ENCODE peak calls at places on chromosomes 3 and 15, in six cellular contexts. Q is IMR-90, I is esophagus squamous epithelium, L is heart left ventricle, X is Peyer's patch, O is testis. B is an unnamed sample.

GRCh38 chr3:10822708-10823515 is 6.9 kb downstream of the SLC6A11 start:
- DNase-seq in L (no peak), I (no peak), X (no peak), O (no peak), Q (no peak), B (no peak)

GRCh38 chr15:98217356-98217755 is 256.9 kb downstream of the ARRDC4 start:
- DNase-seq in I (no peak), O (no peak), X (no peak), Q (no peak), L (no peak), B (no peak)

GRCh38 chr3:46709721-46710120 is 7.9 kb downstream of the PRSS50 start:
- DNase-seq in X (peak), L (no peak), Q (no peak), O (no peak), I (no peak), B (peak)

GRCh38 chr3:195445885-195446284 is 3.1 kb upstream of the ACAP2 start:
- DNase-seq in O (no peak), X (no peak), I (no peak), L (no peak), Q (no peak), B (no peak)

GRCh38 chr15:99145778-99146177 is 40.9 kb downstream of the SYNM start:
- DNase-seq in X (no peak), Q (no peak), O (no peak), L (no peak), I (no peak), B (no peak)

GRCh38 chr3:129016366-129016724 is 15.2 kb downstream of the EFCC1 start:
- DNase-seq in Q (no peak), L (peak), O (no peak), I (no peak), X (peak), B (no peak)

GRCh38 chr15:70258369-70259029 is 160.8 kb upstream of the TLE3 start:
- DNase-seq in Q (no peak), L (peak), X (no peak), O (no peak), I (no peak), B (no peak)

GRCh38 chr3:149087208-149087607 is 875 bp upstream of the HLTF start:
- DNase-seq in L (no peak), Q (no peak), O (no peak), I (no peak), X (no peak), B (no peak)

GRCh38 chr3:55190296-55190695 is 262.4 kb upstream of the LRTM1 start:
- DNase-seq in Q (peak), O (no peak), X (no peak), I (no peak), L (no peak), B (no peak)

GRCh38 chr15:28912422-28912821 is 26.6 kb downstream of the APBA2 start:
- DNase-seq in X (no peak), I (no peak), O (no peak), Q (peak), L (no peak), B (no peak)

GRCh38 chr3:56754753-56755365 is 46.9 kb downstream of the ARHGEF3 start:
- DNase-seq in X (no peak), O (peak), L (peak), I (no peak), Q (no peak), B (peak)

GRCh38 chr15:67036775-67037555 is 28.4 kb upstream of the SMAD3 start:
- DNase-seq in Q (no peak), I (no peak), L (no peak), X (no peak), O (no peak), B (no peak)

GRCh38 chr3:81242871-81243270 is 518.6 kb downstream of the GBE1 start:
- DNase-seq in L (no peak), X (no peak), O (no peak), Q (peak), I (no peak), B (no peak)

GRCh38 chr3:35908366-35909232 is 269.3 kb downstream of the ARPP21 start:
- DNase-seq in O (peak), I (no peak), L (peak), Q (peak), X (no peak), B (no peak)

GRCh38 chr3:191008074-191008473 is 145.6 kb upstream of the GMNC start:
- DNase-seq in O (no peak), I (no peak), Q (no peak), L (no peak), X (no peak), B (no peak)

GRCh38 chr3:12409625-12410596 is 74.4 kb upstream of the TSEN2 start:
- DNase-seq in X (no peak), Q (no peak), L (no peak), O (no peak), I (no peak), B (no peak)

GRCh38 chr15:81265944-81266775 is 57.8 kb downstream of the STARD5 start:
- DNase-seq in X (peak), Q (peak), L (peak), O (peak), I (peak), B (peak)

DNA sequence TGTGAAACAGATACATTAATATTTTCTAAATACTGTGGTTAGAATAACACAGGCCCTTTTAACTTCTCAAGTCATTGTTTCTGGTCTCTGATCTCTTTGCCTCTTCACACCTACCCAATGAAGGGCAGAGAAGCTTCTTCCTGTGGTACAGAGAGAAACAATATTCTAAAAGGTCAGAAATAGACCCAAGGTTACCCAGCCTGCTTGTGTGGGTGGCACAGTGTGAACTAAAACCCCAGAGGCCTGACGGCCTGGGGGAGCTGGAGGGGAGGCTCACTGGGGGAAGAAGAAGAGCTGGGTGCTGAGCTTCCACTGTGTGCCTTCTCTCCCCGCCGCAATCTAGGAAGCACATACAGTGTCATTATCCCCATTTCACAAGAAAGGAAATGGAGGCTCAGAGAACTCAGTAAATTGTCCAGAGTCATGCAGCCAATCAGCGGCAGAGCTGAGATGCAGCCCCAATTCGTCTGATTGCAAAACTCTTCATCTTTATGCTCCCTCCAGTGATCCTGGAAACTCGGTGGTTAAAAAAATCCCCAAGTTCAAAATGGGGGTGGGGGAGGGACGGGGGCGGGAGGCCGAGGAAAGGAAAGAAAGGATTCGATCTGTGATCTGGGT is 64.1 kb upstream of the HEG1 start:
- DNase-seq in I (no peak), L (no peak), Q (no peak), X (no peak), O (peak), B (no peak)
- TF ChIP-seq POLR2A in I (no peak), L (no peak), Q (no peak), X (no peak), O (no peak), B (no peak)

DNA sequence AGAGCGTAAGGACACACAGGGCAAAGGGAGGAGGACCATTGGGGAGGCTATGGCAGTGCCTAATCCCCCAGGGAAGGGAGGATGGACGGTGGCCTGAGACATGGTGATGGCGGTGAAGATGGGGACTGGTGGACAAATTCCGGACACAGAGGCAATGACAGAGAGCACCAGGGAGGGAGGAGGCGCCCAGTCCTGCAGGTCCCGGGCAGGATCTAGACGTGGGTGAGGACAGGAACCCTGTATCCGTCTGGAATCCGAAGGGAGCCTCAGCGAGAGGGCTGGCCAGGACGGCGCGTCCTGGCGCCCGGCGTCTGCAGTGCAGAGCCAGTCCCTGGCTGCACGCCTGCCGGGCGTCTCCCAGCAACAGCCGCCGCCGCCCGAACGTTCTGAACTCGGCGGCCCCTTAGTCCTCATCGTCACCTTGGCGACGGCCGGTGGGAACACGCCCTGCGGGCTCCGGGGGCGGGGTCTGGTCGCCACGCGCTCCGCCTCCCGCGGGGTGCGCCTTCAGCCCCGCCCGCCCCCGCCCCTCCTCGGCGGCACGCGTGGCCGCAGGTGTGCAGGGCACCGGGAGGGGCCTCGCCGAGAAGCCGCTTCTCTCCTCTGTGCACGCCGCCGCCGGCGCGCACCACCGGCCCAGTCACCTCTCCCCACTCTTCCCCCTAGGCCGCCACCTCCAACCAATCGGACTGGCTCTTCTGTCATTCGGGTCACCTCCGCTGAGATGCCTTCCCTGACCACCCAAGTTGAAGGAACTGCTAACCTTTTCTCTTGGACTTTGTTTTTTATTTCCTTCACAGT is 11.6 kb downstream of the XIRP1 start:
- DNase-seq in O (peak), X (peak), I (peak), L (peak), Q (peak), B (peak)
- TF ChIP-seq POLR2A in O (no peak), X (peak), I (no peak), L (peak), Q (peak), B (peak)

GRCh38 chr3:37945803-37946530 is 44.6 kb upstream of the VILL start:
- DNase-seq in Q (peak), O (no peak), I (no peak), L (peak), X (no peak), B (no peak)
- TF ChIP-seq POLR2A in Q (no peak), O (no peak), I (no peak), L (no peak), X (no peak), B (no peak)

DNA sequence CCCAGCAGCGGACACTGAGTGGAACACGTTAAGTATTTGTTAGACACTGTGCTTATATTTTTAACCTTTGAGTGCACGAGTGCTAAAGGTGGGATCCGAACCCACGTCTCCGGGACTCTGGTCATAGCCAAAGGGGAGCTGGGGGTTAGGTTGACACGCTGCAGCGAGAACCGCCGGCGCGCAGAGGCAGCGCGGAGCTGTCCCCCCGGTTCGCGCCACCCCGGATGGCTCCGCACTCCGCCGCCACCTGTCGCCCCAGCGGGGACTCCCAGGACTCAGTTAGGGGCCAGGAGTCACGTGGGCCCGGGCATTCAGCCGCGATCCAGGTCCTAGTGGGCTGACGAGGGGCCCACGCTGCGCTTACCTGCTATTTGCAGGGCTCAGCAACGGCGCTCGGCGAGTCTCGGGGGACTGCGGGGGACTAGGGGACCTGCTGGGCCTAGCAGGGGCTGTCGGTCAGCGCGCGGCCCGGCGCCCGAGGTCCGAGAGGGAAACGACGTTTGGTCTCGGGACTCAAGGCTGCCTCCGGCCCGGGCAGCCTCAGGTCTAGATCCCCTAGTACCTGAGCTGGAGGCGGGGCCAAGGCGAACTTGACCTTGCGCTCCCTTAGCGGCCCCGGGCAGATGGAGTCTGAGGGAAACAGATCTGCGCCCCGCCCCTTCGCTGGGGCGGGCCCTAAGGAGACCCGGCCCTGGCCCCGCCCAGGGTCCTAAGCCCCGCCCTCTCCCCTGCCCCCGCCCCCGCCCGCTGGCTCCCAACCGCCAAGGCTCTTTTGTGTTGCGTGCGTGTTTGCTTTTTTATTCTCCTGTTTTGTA is at the start of gene NMNAT3:
- DNase-seq in Q (peak), O (peak), I (peak), L (peak), X (peak), B (peak)
- TF ChIP-seq POLR2A in Q (no peak), O (no peak), I (no peak), L (peak), X (no peak), B (no peak)

GRCh38 chr15:41917767-41918430 is 24.0 kb upstream of the SPTBN5 start:
- DNase-seq in L (peak), Q (peak), O (no peak), X (peak), I (no peak), B (peak)

GRCh38 chr15:41919201-41919820 is 25.5 kb upstream of the SPTBN5 start:
- DNase-seq in X (no peak), Q (no peak), O (no peak), I (no peak), L (peak), B (no peak)

GRCh38 chr15:41919954-41920538 is 26.2 kb upstream of the SPTBN5 start:
- DNase-seq in I (no peak), L (no peak), Q (peak), O (peak), X (no peak), B (peak)

GRCh38 chr15:41921167-41921566 is 27.3 kb upstream of the SPTBN5 start:
- DNase-seq in I (no peak), O (peak), Q (peak), X (no peak), L (no peak), B (no peak)

DNA sequence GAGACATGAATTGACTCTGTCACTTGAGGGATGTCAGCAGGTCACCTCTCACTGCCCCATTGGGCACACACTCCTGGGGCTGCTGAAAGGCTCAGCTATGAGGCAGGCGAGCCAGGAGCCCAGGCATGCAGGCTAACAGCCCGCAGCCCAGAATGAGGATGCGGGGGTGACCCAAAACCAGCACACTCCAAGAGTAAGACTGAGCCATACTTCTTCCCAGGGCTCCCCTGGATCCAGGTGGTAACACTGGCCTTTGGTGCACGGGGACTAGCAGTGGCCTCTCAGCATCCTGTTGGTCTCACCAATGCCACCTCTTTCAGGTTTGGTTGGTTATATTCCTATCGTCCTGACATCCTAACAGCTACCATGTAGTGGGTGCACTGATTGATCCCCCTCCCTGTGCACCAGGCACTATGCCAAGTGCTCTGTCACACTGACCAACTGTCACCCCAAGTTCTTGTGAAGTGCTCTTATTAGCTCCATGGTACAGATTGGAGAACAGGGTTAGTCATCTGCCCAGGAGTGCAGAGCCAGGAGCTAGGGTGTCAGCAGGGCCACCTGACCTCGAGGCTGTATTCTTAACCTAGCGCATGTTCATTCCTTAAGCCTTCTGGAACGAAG is 24.8 kb upstream of the SPTBN5 start:
- DNase-seq in O (no peak), L (no peak), I (no peak), X (no peak), Q (no peak), B (no peak)
- TF ChIP-seq POLR2A in O (no peak), L (no peak), I (no peak), X (no peak), Q (no peak), B (no peak)

DNA sequence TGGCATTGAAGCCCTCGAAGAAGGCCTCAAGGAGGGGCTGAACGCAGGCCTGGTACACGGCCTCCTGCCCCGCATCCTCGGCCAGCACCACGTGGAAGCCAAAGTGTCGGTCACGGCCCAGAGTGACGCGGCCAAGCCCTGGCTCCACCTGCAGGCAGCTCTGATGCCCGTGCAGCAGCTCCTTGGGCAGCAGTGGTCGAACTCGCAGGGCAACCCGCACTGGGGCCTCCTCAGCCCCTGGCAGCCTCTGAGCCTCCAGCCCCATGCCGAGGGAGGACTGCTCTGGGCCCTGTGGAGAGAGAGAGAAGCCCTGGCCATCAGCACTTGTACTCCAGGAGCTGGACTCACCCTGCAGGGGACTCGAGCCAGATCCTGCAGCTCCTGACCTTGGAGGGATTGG is 2.6 kb downstream of the KIF7 start:
- DNase-seq in X (no peak), L (no peak), Q (no peak), O (no peak), I (no peak), B (no peak)
- TF ChIP-seq POLR2A in X (no peak), L (no peak), Q (no peak), O (no peak), I (no peak), B (no peak)

DNA sequence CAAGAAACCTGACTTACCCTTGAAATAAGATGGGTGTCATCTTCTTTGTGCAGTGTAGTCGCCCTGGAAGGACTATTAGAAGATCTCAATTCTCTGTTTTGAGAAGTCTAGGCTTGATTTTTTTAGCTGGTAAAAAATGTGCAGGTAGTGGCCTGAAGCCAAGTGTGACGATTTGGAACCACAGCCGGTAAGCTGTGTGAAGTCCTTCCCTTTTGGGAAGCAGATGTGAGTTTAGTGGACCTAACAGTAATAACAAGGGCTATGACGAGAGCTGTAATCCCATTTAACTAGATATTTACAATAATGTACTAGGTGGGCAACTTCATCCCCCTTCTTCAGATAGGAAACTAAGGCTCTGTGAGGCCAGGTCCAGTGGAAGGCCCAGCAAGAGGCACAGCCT is 81.7 kb upstream of the MYZAP start:
- DNase-seq in I (no peak), L (no peak), Q (no peak), O (no peak), X (no peak), B (no peak)
- TF ChIP-seq POLR2A in I (no peak), L (no peak), Q (no peak), O (no peak), X (no peak), B (no peak)

B was measured in ovary.